ENCODE peak calls at places on chromosomes 13 and 19, in seven cellular contexts. L, X, J, G, D, T and B are unnamed samples. For H3K4me1, the result is how much of the 10 kb centered on the place peaks cover.

GRCh38 chr19:55369651-55370304 is 485 bp downstream of the IL11 start:
- DNase-seq in D (peak), X (no peak), G (peak), J (no peak), T (no peak), L (no peak), B (peak)

GRCh38 chr13:43664700-43665191 is 122.0 kb downstream of the ENOX1 start:
- DNase-seq in J (no peak), D (no peak), G (peak), L (no peak), T (no peak), X (no peak), B (peak)

GRCh38 chr19:1840541-1841115 is 7.7 kb downstream of the REXO1 start:
- DNase-seq in X (no peak), J (no peak), D (no peak), G (no peak), T (no peak), L (peak), B (peak)

GRCh38 chr13:20869540-20869939 is 33.0 kb downstream of the XPO4 start:
- DNase-seq in G (peak), L (no peak), J (no peak), T (no peak), X (no peak), D (no peak), B (no peak)

GRCh38 chr13:94967183-94968039 is 255.1 kb upstream of the SOX21 start:
- DNase-seq in X (no peak), T (peak), L (no peak), J (no peak), G (peak), D (no peak), B (peak)

GRCh38 chr13:99605417-99606321 is 104.4 kb downstream of the TM9SF2 start:
- DNase-seq in D (peak), T (peak), L (peak), G (no peak), X (no peak), J (no peak), B (peak)

GRCh38 chr13:101942038-101942437 is 459.8 kb downstream of the FGF14 start:
- DNase-seq in J (no peak), T (no peak), L (no peak), G (peak), D (no peak), X (no peak), B (peak)

GRCh38 chr19:39409886-39410619 is 2.4 kb upstream of the PLEKHG2 start:
- DNase-seq in J (peak), L (peak), D (peak), X (no peak), G (peak), T (peak), B (peak)

GRCh38 chr19:30662211-30662861 is 290.2 kb downstream of the ZNF536 start:
- DNase-seq in T (no peak), J (no peak), X (no peak), L (peak), D (no peak), G (no peak), B (peak)

GRCh38 chr19:51064534-51065220 is at the start of gene KLK13:
- DNase-seq in L (peak), D (no peak), G (no peak), X (no peak), T (no peak), J (no peak), B (peak)

GRCh38 chr19:19591133-19591825 is 27.2 kb downstream of the PBX4 start:
- DNase-seq in X (no peak), G (peak), T (peak), L (no peak), J (no peak), D (peak), B (peak)

GRCh38 chr13:48184260-48184659 is 48.7 kb upstream of the ITM2B start:
- DNase-seq in X (no peak), D (no peak), G (no peak), T (no peak), L (no peak), J (no peak), B (no peak)

GRCh38 chr13:68551701-68552522 is 1321.8 kb upstream of the PCDH9 start:
- DNase-seq in G (no peak), J (no peak), L (no peak), X (no peak), D (no peak), T (no peak), B (no peak)

GRCh38 chr19:49524812-49525455 is 2.9 kb upstream of the RCN3 start:
- DNase-seq in G (no peak), T (no peak), L (no peak), D (no peak), X (no peak), J (no peak), B (no peak)

GRCh38 chr19:40283414-40284250 is 1.5 kb downstream of the AKT2 start:
- DNase-seq in D (no peak), L (peak), J (no peak), G (peak), T (peak), X (no peak), B (no peak)

GRCh38 chr13:85709072-85709471 is 90.1 kb downstream of the SLITRK6 start:
- DNase-seq in L (no peak), D (no peak), J (no peak), T (no peak), X (no peak), G (peak), B (no peak)

GRCh38 chr13:111359237-111359915 is 38.9 kb downstream of the TEX29 start:
- DNase-seq in J (no peak), D (no peak), X (no peak), G (peak), T (no peak), L (no peak), B (no peak)

GRCh38 chr19:40811478-40812341 is 12.7 kb downstream of the EGLN2 start:
- DNase-seq in J (no peak), T (peak), D (no peak), L (no peak), G (no peak), X (no peak), B (no peak)

GRCh38 chr19:55165952-55166529 is 372 bp downstream of the DNAAF3 start:
- DNase-seq in L (peak), J (no peak), D (no peak), T (peak), G (peak), X (no peak), B (peak)

GRCh38 chr13:107678075-107678689 is 537.2 kb downstream of the LIG4 start:
- DNase-seq in J (no peak), L (no peak), D (no peak), G (peak), X (no peak), T (peak), B (peak)

GRCh38 chr13:46354143-46355087 is 32.6 kb downstream of the RUBCNL start:
- DNase-seq in L (no peak), G (peak), D (no peak), T (no peak), X (no peak), J (no peak), B (no peak)

GRCh38 chr13:34256236-34256635 is 438.3 kb downstream of the RFC3 start:
- DNase-seq in G (no peak), J (no peak), T (no peak), L (no peak), D (no peak), X (no peak), B (no peak)

GRCh38 chr19:32404939-32405430 is 585 bp upstream of the DPY19L3 start:
- DNase-seq in D (peak), J (peak), T (peak), G (peak), X (no peak), L (peak), B (peak)

GRCh38 chr13:65762015-65762414 is 1468.1 kb downstream of the PCDH9 start:
- DNase-seq in J (no peak), X (no peak), D (no peak), G (no peak), L (no peak), T (no peak), B (no peak)

DNA sequence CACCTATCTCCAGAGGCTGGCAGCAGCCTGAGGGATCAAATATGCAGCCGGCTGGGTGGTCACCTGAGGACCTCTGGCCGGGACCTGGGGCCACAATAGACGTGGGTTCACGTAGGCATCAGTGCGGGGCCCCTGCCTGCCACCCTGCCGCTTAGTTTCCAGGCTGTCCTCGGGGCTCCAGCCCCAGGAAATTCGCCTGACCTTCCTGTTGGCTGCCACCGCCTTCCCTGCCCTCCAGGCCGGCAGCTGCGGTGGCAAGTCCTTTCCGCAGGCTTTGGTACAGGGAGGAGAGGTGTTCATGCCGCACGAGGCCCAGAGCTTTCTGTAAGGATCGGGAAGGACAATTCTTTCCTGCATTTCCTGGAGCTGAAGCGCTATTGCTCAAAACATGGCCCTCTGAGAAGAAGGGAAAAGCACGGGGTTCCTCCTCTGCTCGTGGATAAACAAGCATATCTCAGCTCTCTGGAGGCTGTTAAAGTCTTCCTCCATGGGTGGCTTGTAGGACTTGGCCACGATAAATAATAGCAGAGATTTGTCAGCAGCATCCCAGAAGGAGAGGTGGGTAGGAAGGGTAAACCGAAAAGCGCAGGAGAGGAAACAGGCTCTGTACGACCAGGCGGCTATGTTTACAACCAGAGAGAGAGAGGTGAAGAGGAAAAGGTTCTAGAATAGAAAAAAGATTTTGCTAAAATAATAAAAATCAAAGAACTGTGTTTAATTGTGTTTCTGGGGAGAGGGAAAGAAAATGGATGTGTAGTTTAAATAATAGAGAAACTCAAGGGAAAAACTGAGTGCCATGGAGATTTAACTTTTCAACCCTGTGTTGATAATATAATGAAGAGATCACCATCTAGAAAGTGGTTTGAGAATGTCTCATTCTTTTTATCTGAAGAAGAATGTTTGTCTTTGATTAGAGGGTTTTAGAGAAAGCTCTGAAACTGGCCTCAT is 4.9 kb downstream of the COL4A2 start:
- DNase-seq in D (no peak), J (no peak), X (no peak), G (no peak), L (no peak), T (peak), B (no peak)
- H3K4me1 ChIP-seq in D (under half), J (under half), X (under half), G (under half), L (under half), T (under half), B (under half)

GRCh38 chr13:24272452-24273161 is 36.8 kb upstream of the C1QTNF9 start:
- DNase-seq in G (no peak), L (no peak), T (peak), X (no peak), J (no peak), D (no peak), B (no peak)

GRCh38 chr13:24275041-24275440 is 34.3 kb upstream of the C1QTNF9 start:
- DNase-seq in J (no peak), D (no peak), G (no peak), L (no peak), X (no peak), T (no peak), B (no peak)

GRCh38 chr13:24271611-24272451 is 37.5 kb upstream of the C1QTNF9 start:
- DNase-seq in J (no peak), D (peak), G (peak), T (peak), X (no peak), L (peak), B (peak)

GRCh38 chr13:24274452-24274971 is 34.9 kb upstream of the C1QTNF9 start:
- DNase-seq in G (peak), T (no peak), J (no peak), L (no peak), D (peak), X (no peak), B (no peak)

DNA sequence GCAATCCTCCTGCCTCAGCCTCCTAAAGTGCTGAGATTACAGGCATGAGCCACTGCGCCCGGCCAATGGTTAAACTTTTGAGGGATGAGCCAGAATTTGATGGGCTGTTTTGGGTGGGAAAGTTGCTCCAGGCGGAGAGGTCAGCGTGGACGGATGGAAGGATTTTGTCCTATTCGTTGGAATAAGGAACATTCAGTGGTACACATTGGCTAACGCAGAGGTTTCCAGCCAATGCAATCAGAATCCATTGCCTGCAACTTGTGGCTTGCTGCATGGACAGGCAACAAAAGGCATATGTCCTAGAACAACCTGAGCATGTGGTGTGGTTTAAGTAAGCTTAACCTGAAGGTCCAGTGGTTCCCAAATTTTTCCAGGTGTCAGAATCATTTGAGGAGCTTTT is 35.5 kb upstream of the C1QTNF9 start:
- DNase-seq in T (no peak), L (no peak), X (no peak), D (no peak), G (no peak), J (no peak), B (no peak)
- H3K4me1 ChIP-seq in T (half or more), L (under half), X (under half), D (half or more), G (under half), J (under half), B (under half)

GRCh38 chr13:32113564-32113963 is 82.0 kb downstream of the FRY start:
- DNase-seq in G (no peak), D (no peak), L (no peak), T (no peak), X (no peak), J (no peak), B (no peak)
- H3K4me1 ChIP-seq in G (under half), D (under half), L (under half), T (under half), X (under half), J (under half), B (under half)

DNA sequence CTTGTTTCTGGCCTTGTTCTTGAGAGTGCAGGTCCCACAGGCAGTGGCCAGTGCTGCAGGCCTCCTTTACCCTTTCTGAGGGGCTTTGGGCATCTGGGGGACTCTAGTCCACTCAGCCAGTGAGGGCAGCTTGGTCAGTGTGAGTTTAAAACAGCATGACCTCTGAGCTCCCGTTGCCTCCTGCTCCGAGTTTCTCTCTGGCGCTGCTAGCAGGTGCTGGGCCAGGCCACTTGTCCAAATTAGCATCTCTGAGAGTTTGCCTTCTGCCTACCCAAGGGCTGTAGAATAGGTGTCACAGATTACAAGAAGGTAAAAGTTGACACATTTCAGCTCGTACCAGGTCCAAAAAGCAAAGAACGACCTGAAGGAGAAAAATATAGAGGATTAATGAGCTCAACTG is 105.9 kb downstream of the SIPA1L3 start:
- DNase-seq in T (no peak), L (no peak), G (no peak), D (no peak), J (no peak), X (no peak), B (no peak)
- H3K4me1 ChIP-seq in T (under half), L (under half), G (under half), D (under half), J (under half), X (under half), B (under half)

GRCh38 chr19:3370728-3371591 is 4.6 kb downstream of the NFIC start:
- DNase-seq in L (peak), G (no peak), D (no peak), T (no peak), J (no peak), X (no peak), B (no peak)

GRCh38 chr19:3370214-3370720 is 3.9 kb downstream of the NFIC start:
- DNase-seq in D (no peak), X (no peak), J (no peak), L (no peak), T (no peak), G (peak), B (no peak)

GRCh38 chr19:3368441-3368795 is 2.0 kb downstream of the NFIC start:
- DNase-seq in T (no peak), D (no peak), X (no peak), L (no peak), G (no peak), J (no peak), B (no peak)

GRCh38 chr19:3368848-3369336 is 2.5 kb downstream of the NFIC start:
- DNase-seq in G (peak), J (no peak), X (no peak), L (no peak), D (no peak), T (no peak), B (no peak)

DNA sequence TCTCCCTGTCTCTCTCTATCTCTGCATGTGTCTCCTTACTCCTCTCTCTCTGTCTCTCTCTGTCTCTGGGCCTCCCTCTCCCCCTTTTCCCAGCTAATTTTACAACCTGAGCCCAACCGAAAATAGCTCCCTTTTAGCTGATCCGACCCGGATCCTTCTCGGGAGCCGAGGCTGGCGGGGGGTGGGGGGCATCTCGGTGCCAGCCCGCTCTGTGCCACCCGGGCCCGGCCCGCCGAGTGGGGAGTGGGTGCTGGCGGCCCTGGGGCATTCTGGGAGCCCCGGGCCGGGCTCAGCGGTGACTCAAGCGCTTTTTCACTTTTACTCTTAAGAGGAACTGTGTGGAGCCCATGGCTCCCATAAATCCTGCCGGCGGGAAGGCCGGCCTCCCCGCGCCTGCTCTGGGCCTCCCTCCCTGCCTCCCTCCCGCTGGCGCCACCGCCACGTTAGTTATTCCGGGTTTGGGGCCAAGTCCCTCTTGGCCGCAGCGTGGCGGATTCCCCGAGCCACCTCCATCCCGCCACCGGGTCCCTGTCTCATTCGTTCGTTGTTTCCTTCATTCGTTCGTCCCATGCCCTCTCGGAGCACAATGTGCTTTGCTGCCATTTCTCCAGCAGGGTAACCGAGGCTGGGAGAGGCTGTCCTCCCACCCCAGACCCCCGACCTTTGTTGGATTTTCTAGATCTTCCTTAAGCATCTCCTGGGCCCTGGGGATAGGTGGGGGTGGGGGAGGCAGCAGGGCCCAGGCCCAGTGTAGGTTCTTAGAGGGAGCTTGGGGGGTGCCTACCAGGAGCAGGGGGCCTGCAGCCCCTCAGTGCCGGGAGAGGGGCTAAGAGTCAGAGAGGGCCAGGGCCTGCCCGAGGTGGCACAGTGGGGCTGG is 3.2 kb downstream of the NFIC start:
- DNase-seq in D (no peak), T (peak), X (no peak), J (no peak), L (no peak), G (peak), B (no peak)
- H3K4me1 ChIP-seq in D (under half), T (half or more), X (under half), J (under half), L (under half), G (under half), B (under half)

GRCh38 chr13:50089633-50090032 is 74.4 kb downstream of the KCNRG start:
- DNase-seq in G (no peak), L (no peak), D (no peak), X (no peak), T (no peak), J (no peak), B (no peak)
- H3K4me1 ChIP-seq in G (under half), L (under half), D (under half), X (under half), T (under half), J (under half), B (under half)

GRCh38 chr13:40973409-40973808 is 45.7 kb downstream of the ELF1 start:
- DNase-seq in G (no peak), L (no peak), D (no peak), J (no peak), X (no peak), T (no peak), B (no peak)
- H3K4me1 ChIP-seq in G (under half), L (under half), D (under half), J (half or more), X (half or more), T (half or more), B (under half)

GRCh38 chr19:18282021-18282787 is 782 bp upstream of the JUND start:
- DNase-seq in J (no peak), D (no peak), G (no peak), X (peak), L (no peak), T (peak), B (no peak)
- H3K4me1 ChIP-seq in J (under half), D (under half), G (under half), X (under half), L (under half), T (under half), B (under half)